ENCODE peak calls at places on chromosome 13, in four cellular contexts. G is upper lobe of left lung, N is tibial artery, U is fibroblast of lung. E is an unnamed sample.

GRCh38 chr13:43127827-43128226 is 104.4 kb downstream of the DNAJC15 start:
- DNase-seq in G (no peak), N (no peak), U (no peak), E (no peak)

GRCh38 chr13:114143806-114144605 is 11.6 kb upstream of the RASA3 start:
- DNase-seq in G (no peak), N (peak; percentile 55), U (no peak), E (no peak)

GRCh38 chr13:99995503-99996176 is 14.1 kb downstream of the ZIC2 start:
- DNase-seq in G (no peak), N (no peak), U (peak; percentile 52), E (no peak)

GRCh38 chr13:97194473-97194872 is 27.7 kb upstream of the MBNL2 start:
- DNase-seq in G (no peak), N (no peak), U (peak; percentile 18), E (no peak)

GRCh38 chr13:59038824-59039223 is 1124.9 kb downstream of the DIAPH3 start:
- DNase-seq in G (no peak), N (no peak), U (peak; percentile 50), E (no peak)

GRCh38 chr13:112066624-112067004 is 335 bp upstream of the SOX1 start:
- DNase-seq in G (no peak), N (no peak), U (peak; percentile 38), E (no peak)

GRCh38 chr13:108816381-108816780 is 187.0 kb downstream of the MYO16 start:
- DNase-seq in G (no peak), N (no peak), U (no peak), E (no peak)

GRCh38 chr13:43830481-43830873 is 43.7 kb upstream of the ENOX1 start:
- DNase-seq in G (no peak), N (no peak), U (peak; percentile 82), E (no peak)

GRCh38 chr13:24670927-24671326 is 9.3 kb upstream of the ATP12A start:
- DNase-seq in G (no peak), N (no peak), U (no peak), E (no peak)

GRCh38 chr13:96796234-96796633 is 198.0 kb downstream of the OXGR1 start:
- DNase-seq in G (no peak), N (no peak), U (no peak), E (no peak)

GRCh38 chr13:76225815-76226489 is 589.8 kb downstream of the LMO7 start:
- DNase-seq in G (no peak), N (no peak), U (peak; percentile 82), E (no peak)

GRCh38 chr13:75788494-75788991 is 152.4 kb downstream of the LMO7 start:
- DNase-seq in G (peak; percentile 79), N (no peak), U (peak; percentile 90), E (no peak)

GRCh38 chr13:102903659-102904407 is 58.0 kb downstream of the ERCC5 start:
- DNase-seq in G (no peak), N (no peak), U (peak; percentile 44), E (no peak)

GRCh38 chr13:102944821-102945220 is 99.0 kb downstream of the ERCC5 start:
- DNase-seq in G (no peak), N (no peak), U (no peak), E (no peak)

GRCh38 chr13:49298903-49299605 is 51.3 kb downstream of the CDADC1 start:
- DNase-seq in G (no peak), N (no peak), U (no peak), E (no peak)

GRCh38 chr13:100546713-100547405 is 41.7 kb downstream of the GGACT start:
- DNase-seq in G (no peak), N (peak; percentile 60), U (no peak), E (no peak)

GRCh38 chr13:39148513-39148961 is 110.3 kb downstream of the NHLRC3 start:
- DNase-seq in G (no peak), N (no peak), U (peak; percentile 68), E (no peak)

GRCh38 chr13:24040835-24041234 is 119.7 kb upstream of the SPATA13 start:
- DNase-seq in G (no peak), N (no peak), U (no peak), E (no peak)

GRCh38 chr13:29494520-29494919 is 101.0 kb downstream of the SLC7A1 start:
- DNase-seq in G (no peak), N (no peak), U (no peak), E (no peak)

GRCh38 chr13:85223883-85224656 is 575.1 kb downstream of the SLITRK6 start:
- DNase-seq in G (no peak), N (no peak), U (peak; percentile 53), E (no peak)

GRCh38 chr13:100694722-100695644 is 20.4 kb upstream of the TMTC4 start:
- DNase-seq in G (no peak), N (no peak), U (peak; percentile 46), E (no peak)

GRCh38 chr13:43300817-43301216 is 277.4 kb downstream of the DNAJC15 start:
- DNase-seq in G (no peak), N (no peak), U (peak; percentile 69), E (no peak)

GRCh38 chr13:51249767-51250741 is 27.9 kb downstream of the FAM124A start:
- DNase-seq in G (no peak), N (no peak), U (no peak), E (no peak)

GRCh38 chr13:39672378-39673132 is 17.1 kb downstream of the COG6 start:
- DNase-seq in G (no peak), N (no peak), U (no peak), E (no peak)

GRCh38 chr13:113029487-113030258 is 60.7 kb downstream of the MCF2L start:
- DNase-seq in G (no peak), N (no peak), U (no peak), E (peak; percentile 50)

GRCh38 chr13:86758116-86758515 is 913.1 kb upstream of the SLITRK5 start:
- DNase-seq in G (no peak), N (no peak), U (no peak), E (no peak)

GRCh38 chr13:30618938-30619289 is 1.2 kb downstream of the USPL1 start:
- DNase-seq in G (no peak), N (no peak), U (no peak), E (no peak)

DNA sequence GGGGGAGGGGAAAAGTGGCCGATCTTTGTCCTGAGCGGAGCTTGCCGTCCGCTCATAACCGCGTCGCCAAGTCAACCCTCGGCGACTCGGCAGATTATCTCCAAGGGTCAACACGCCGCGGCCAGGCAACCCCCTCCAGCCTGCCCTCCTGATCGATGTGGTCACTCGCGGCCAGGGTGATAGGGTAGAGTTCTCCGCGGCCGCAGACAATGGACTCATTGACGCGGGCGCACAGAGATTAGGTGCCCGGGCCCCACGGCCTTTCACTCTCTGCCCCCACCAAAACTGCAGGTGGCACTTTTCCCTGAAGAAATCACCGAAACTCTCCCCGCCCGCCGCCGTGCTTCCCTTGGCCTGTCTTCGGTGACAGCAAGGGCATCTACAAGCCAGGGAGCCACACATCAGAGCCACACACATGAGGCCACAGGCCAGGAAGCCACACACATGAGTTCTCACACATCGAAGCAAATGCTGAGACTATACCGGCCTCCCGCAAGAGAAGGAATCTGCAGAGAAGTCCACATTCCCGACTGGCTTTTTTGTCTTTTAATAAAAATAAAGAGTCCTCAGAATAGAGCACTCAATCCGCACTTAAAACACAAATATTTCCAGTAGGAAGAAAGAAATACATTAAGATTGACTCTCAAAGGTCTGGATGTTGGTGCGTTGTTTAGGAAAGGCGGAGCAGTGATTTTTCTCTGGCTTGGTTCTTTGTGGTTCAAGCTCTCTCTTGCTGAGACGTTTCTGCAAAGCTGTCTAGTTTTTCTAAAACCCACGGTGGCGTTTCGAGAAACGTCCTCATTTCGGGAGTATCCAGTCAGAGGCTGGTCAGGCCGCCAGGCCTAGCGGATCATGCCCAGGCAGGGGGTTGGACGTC is 1.5 kb upstream of the PDX1 start:
- DNase-seq in G (no peak), N (no peak), U (no peak), E (no peak)
- H3K9me3 ChIP-seq in G (no peaks in the 10 kb centered on the region), N (no peaks in the 10 kb centered on the region), U (no peaks in the 10 kb centered on the region), E (no peaks in the 10 kb centered on the region)

GRCh38 chr13:19152403-19152802 is 29.2 kb downstream of the TUBA3C start:
- DNase-seq in G (no peak), N (no peak), U (no peak), E (no peak)
- H3K9me3 ChIP-seq in G (no peaks in the 10 kb centered on the region), N (no peaks in the 10 kb centered on the region), U (no peaks in the 10 kb centered on the region), E (no peaks in the 10 kb centered on the region)

DNA sequence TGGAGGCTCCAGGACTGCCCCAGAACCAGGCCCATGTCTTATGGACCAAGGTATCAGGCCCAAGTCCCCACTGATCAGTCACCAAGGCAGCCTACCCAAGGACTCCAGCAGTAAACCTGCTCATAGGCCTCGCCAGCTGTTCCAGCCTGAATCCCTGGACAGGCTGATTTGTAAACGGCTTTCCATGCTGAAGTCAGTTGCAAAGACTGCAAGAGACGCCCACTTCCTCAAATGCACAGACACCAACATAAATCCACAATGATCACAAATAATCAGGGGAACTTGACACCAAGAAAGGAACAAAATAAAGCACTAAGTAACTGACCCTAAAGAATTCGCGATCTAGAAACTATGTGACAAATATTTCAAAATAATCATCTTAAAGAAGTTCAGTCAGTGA is 75.2 kb downstream of the RXFP2 start:
- DNase-seq in G (no peak), N (no peak), U (no peak), E (no peak)
- H3K9me3 ChIP-seq in G (peaks cover 4% of the 10 kb centered on the region), N (peaks cover 26% of the 10 kb centered on the region), U (no peaks in the 10 kb centered on the region), E (peaks cover 16% of the 10 kb centered on the region)

DNA sequence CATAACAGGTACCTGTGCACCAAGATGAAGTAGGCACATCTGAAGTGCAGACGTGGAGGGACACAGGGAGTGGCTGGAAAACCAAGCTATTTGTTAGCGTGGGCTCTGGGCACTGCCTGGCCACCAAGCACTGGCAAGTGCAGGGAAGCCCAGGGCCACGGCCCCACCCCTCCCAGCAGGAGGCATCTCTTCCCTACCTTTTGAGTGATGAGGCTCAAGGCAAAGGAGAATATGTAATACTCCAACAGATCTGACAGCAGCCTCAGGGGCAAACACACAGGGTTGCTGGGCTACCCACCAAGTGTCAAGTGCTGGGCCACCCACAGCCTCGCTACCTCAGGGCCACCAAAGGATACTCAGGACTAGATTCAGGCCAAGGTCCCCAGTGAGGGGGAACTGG is 11.6 kb downstream of the TUBA3C start:
- DNase-seq in G (no peak), N (no peak), U (no peak), E (no peak)
- H3K9me3 ChIP-seq in G (no peaks in the 10 kb centered on the region), N (no peaks in the 10 kb centered on the region), U (no peaks in the 10 kb centered on the region), E (no peaks in the 10 kb centered on the region)

E was measured in T-helper 17 cell.